ENCODE peak calls at places on chromosome 18, in eight cellular contexts. B, M, K, Q, G, Z, O and R are unnamed samples.

GRCh38 chr18:61034581-61034980 is 298.6 kb upstream of the CDH20 start:
- DNase-seq in B (no peak), M (no peak), K (no peak), Q (no peak), G (no peak), Z (no peak), O (no peak), R (no peak)

GRCh38 chr18:36623681-36624080 is 205.1 kb downstream of the TPGS2 start:
- DNase-seq in B (no peak), M (no peak), K (no peak), Q (no peak), G (no peak), Z (no peak), O (no peak), R (no peak)

GRCh38 chr18:78790511-78790910 is 189.1 kb upstream of the SALL3 start:
- DNase-seq in B (no peak), M (no peak), K (no peak), Q (no peak), G (no peak), Z (no peak), O (no peak), R (peak)

GRCh38 chr18:79529991-79530390 is 134.3 kb downstream of the NFATC1 start:
- DNase-seq in B (no peak), M (no peak), K (peak), Q (no peak), G (no peak), Z (peak), O (no peak), R (peak)

GRCh38 chr18:48792141-48792540 is 158.6 kb downstream of the SMAD7 start:
- DNase-seq in B (no peak), M (no peak), K (no peak), Q (no peak), G (no peak), Z (no peak), O (no peak), R (peak)

GRCh38 chr18:45341454-45341853 is 273.8 kb upstream of the SLC14A2 start:
- DNase-seq in B (no peak), M (no peak), K (no peak), Q (no peak), G (no peak), Z (no peak), O (no peak), R (no peak)

GRCh38 chr18:3330622-3331021 is 68.7 kb downstream of the MYL12B start:
- DNase-seq in B (no peak), M (no peak), K (no peak), Q (no peak), G (no peak), Z (no peak), O (no peak), R (no peak)

GRCh38 chr18:73733806-73734314 is 413.8 kb downstream of the FBXO15 start:
- DNase-seq in B (no peak), M (no peak), K (no peak), Q (no peak), G (no peak), Z (no peak), O (no peak), R (no peak)

GRCh38 chr18:3892141-3892540 is 442.2 kb downstream of the TGIF1 start:
- DNase-seq in B (no peak), M (no peak), K (no peak), Q (no peak), G (no peak), Z (no peak), O (no peak), R (no peak)

GRCh38 chr18:51234117-51235010 is 36.9 kb upstream of the MEX3C start:
- DNase-seq in B (no peak), M (no peak), K (no peak), Q (no peak), G (no peak), Z (no peak), O (no peak), R (no peak)

GRCh38 chr18:35241523-35241804 is 630 bp downstream of the ZNF397 start:
- DNase-seq in B (no peak), M (no peak), K (no peak), Q (no peak), G (no peak), Z (no peak), O (no peak), R (no peak)

GRCh38 chr18:21741511-21742322 is 1.1 kb downstream of the MIB1 start:
- DNase-seq in B (peak), M (no peak), K (no peak), Q (peak), G (no peak), Z (peak), O (no peak), R (peak)

GRCh38 chr18:21739604-21740473 is 753 bp upstream of the MIB1 start:
- DNase-seq in B (peak), M (no peak), K (no peak), Q (no peak), G (no peak), Z (no peak), O (peak), R (no peak)

GRCh38 chr18:21740724-21741510 is at the start of gene MIB1:
- DNase-seq in B (peak), M (peak), K (no peak), Q (peak), G (no peak), Z (peak), O (peak), R (peak)

GRCh38 chr18:21742323-21742687 is 1.7 kb downstream of the MIB1 start:
- DNase-seq in B (no peak), M (no peak), K (no peak), Q (no peak), G (no peak), Z (no peak), O (no peak), R (no peak)

GRCh38 chr18:21740474-21740723 is 193 bp upstream of the MIB1 start:
- DNase-seq in B (no peak), M (peak), K (peak), Q (no peak), G (peak), Z (peak), O (peak), R (peak)
- TF ChIP-seq EP300 in B (no peak), M (no peak), K (no peak), Q (no peak), G (no peak), Z (no peak), O (no peak), R (no peak)

GRCh38 chr18:13809521-13810252 is 14.3 kb upstream of the MC5R start:
- DNase-seq in B (no peak), M (no peak), K (no peak), Q (no peak), G (no peak), Z (peak), O (no peak), R (no peak)
- H3K4me3 ChIP-seq in B (no peak), M (no peak), K (no peak), Q (no peak), G (no peak), Z (no peak), O (no peak), R (no peak)

DNA sequence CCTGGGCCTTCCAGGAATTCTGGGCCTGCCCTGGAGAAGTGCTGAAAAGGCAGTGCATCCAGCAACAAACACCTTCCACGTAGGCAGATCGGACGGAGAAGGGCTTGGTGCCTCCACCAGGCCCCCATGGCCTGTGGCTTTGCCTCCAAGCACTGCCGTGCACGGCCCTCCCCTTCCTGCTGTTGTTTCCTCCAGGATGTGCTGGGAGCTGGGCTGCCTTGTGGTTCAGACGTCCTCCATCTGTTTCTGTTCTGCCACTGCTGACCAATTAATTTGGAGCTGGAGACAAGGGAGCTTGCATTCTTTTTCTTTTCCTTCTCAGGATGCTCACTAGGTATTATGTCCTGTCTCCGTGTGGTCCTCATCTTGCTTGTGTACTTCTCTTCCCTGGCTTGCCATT is 197.0 kb downstream of the HRH4 start:
- DNase-seq in B (no peak), M (no peak), K (no peak), Q (no peak), G (no peak), Z (no peak), O (no peak), R (no peak)
- TF ChIP-seq CTCF in B (no peak), M (no peak), K (no peak), Q (no peak), G (no peak), Z (no peak), O (no peak), R (no peak)

DNA sequence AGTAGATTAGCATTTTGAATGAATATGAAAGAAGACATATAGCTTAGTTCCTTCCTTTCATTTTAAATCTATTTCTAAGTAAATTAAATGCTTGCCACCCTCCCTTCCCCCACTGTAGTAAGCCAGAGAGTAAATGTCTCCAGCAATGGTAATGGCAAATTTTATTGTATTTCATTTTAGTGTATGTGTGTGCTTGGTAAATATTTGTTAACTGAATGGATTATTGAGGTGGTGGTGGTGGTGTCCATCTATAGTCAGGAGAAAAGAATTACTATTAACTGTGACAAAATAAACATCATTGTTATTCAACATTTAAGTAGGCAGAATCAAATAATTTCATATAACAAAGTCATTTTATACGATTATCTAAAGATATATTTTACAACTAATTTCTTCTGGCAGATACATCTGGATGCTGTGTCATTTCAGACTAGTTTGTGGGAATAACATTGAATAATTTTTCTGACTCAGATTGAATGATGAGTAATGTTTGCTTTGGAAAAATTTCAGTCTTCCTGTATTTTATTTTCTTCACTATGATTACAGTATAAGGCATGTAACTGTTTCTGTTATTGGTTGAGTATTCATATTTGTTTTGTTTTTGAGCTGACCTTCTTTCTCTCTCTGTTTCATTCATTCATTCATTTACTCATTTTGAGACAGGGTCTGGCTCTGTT is 18.3 kb downstream of the ASXL3 start:
- DNase-seq in B (no peak), M (no peak), K (no peak), Q (no peak), G (no peak), Z (no peak), O (no peak), R (no peak)
- TF ChIP-seq EP300 in B (no peak), M (no peak), K (no peak), Q (no peak), G (no peak), Z (no peak), O (no peak), R (no peak)

GRCh38 chr18:11752116-11752911 is 63.2 kb downstream of the GNAL start:
- DNase-seq in B (no peak), M (peak), K (no peak), Q (no peak), G (no peak), Z (no peak), O (peak), R (no peak)

GRCh38 chr18:11750171-11750570 is 61.1 kb downstream of the GNAL start:
- DNase-seq in B (no peak), M (no peak), K (no peak), Q (no peak), G (no peak), Z (no peak), O (no peak), R (no peak)

GRCh38 chr18:11750581-11751304 is 61.7 kb downstream of the GNAL start:
- DNase-seq in B (no peak), M (no peak), K (no peak), Q (no peak), G (no peak), Z (no peak), O (no peak), R (no peak)

GRCh38 chr18:11749305-11749704 is 60.2 kb downstream of the GNAL start:
- DNase-seq in B (no peak), M (no peak), K (no peak), Q (no peak), G (no peak), Z (no peak), O (no peak), R (no peak)

GRCh38 chr18:11751305-11752115 is 62.4 kb downstream of the GNAL start:
- DNase-seq in B (no peak), M (no peak), K (no peak), Q (no peak), G (no peak), Z (no peak), O (no peak), R (no peak)
- H3K4me3 ChIP-seq in B (peak), M (peak), K (peak), Q (peak), G (no peak), Z (no peak), O (no peak), R (peak)

GRCh38 chr18:67464499-67464898 is 52.0 kb downstream of the DSEL start:
- DNase-seq in B (no peak), M (no peak), K (no peak), Q (no peak), G (no peak), Z (no peak), O (no peak), R (no peak)

GRCh38 chr18:67467188-67467587 is 49.3 kb downstream of the DSEL start:
- DNase-seq in B (no peak), M (no peak), K (no peak), Q (no peak), G (no peak), Z (no peak), O (no peak), R (no peak)

GRCh38 chr18:67468038-67468437 is 48.5 kb downstream of the DSEL start:
- DNase-seq in B (no peak), M (no peak), K (no peak), Q (no peak), G (no peak), Z (no peak), O (no peak), R (no peak)

DNA sequence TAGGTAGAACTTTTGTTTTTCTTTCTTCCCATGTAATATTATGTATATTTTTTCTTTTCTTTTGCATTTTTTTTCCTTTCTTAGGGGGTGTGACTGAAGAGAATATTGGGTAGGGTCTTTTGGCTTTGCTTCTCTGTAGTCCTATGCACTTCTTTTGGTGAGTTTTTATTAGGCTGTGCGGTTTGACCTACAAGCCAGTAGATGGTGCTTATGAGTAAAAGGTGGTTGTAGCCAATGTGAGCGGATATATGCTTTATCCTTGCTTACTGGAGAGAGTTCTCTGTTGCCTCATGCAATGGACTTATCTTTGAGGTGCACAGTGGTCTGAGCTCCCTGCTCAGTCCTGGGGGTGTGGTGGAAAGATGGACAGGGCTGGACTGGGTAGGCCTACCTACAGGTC is 52.7 kb downstream of the DSEL start:
- DNase-seq in B (no peak), M (no peak), K (no peak), Q (no peak), G (no peak), Z (no peak), O (no peak), R (no peak)
- TF ChIP-seq CTCF in B (no peak), M (no peak), K (no peak), Q (no peak), G (no peak), Z (no peak), O (no peak), R (no peak)